ENCODE peak calls at places on chromosomes 6 and 20, in seven cellular contexts. Q, C, E, K, D, N and F are unnamed samples.

GRCh38 chr6:125099211-125100017 is 54.2 kb upstream of the TPD52L1 start:
- ATAC-seq in N (peak; percentile 86), E (peak; percentile 56), C (peak; percentile 82), D (peak; percentile 92), K (peak; percentile 74), Q (no peak), F (peak; percentile 72)

GRCh38 chr6:161745128-161745527 is 471.3 kb upstream of the AGPAT4 start:
- ATAC-seq in D (no peak), C (no peak), K (no peak), Q (no peak), N (no peak), E (no peak), F (no peak)

GRCh38 chr6:132132420-132132819 is 181.2 kb upstream of the CCN2 start:
- ATAC-seq in Q (no peak), D (peak; percentile 72), K (no peak), C (peak; percentile 77), N (peak; percentile 12), E (no peak), F (no peak)

GRCh38 chr20:58716476-58717277 is 24.1 kb downstream of the NPEPL1 start:
- ATAC-seq in E (no peak), D (no peak), N (no peak), Q (no peak), C (no peak), K (no peak), F (no peak)

GRCh38 chr20:23362392-23363256 is 642 bp downstream of the GZF1 start:
- ATAC-seq in N (peak; percentile 0), Q (no peak), E (no peak), C (no peak), D (peak; percentile 19), K (no peak), F (no peak)

GRCh38 chr20:48189177-48189576 is 403.9 kb upstream of the SULF2 start:
- ATAC-seq in N (peak; percentile 63), K (no peak), E (no peak), Q (no peak), C (no peak), D (no peak), F (no peak)

GRCh38 chr20:38447251-38447661 is 12.1 kb upstream of the SNHG17 start:
- ATAC-seq in D (peak; percentile 6), E (no peak), Q (no peak), K (no peak), C (no peak), N (no peak), F (no peak)

GRCh38 chr6:136927313-136927712 is 5.2 kb downstream of the SLC35D3 start:
- ATAC-seq in N (peak; percentile 77), Q (peak; percentile 29), K (peak; percentile 65), E (peak; percentile 60), D (no peak), C (no peak), F (no peak)

GRCh38 chr6:143024977-143025376 is 35.7 kb upstream of the AIG1 start:
- ATAC-seq in D (no peak), K (no peak), N (no peak), C (no peak), Q (no peak), E (no peak), F (no peak)